ENCODE peak calls at places on chromosomes 5 and 9, in nine cellular contexts. T is Caco-2; K is A549; J is GM23338; Y is H7; D is brain microvascular endothelial cell; S is thyroid gland; W is CD4-positive, CD25-positive, alpha-beta regulatory T cell; E is lower leg skin. M is an unnamed sample.

GRCh38 chr5:152811985-152812384 is 406.9 kb upstream of the NMUR2 start:
- DNase-seq in T (no peak), K (no peak), J (no peak), Y (no peak), D (no peak), S (no peak), W (no peak), E (no peak), M (peak; percentile 3)

GRCh38 chr5:151222769-151223446 is 984 bp downstream of the CCDC69 start:
- DNase-seq in T (no peak), K (no peak), J (peak; percentile 58), Y (peak; percentile 59), D (no peak), S (peak; percentile 13), W (peak; percentile 49), E (peak; percentile 28), M (no peak)

GRCh38 chr9:137354845-137355420 is 52.9 kb upstream of the NRARP start:
- DNase-seq in T (no peak), K (no peak), J (no peak), Y (peak; percentile 34), D (no peak), S (no peak), W (no peak), E (no peak), M (no peak)

GRCh38 chr5:120463991-120464626 is at the start of gene PRR16:
- DNase-seq in T (no peak), K (peak; percentile 40), J (peak; percentile 82), Y (peak; percentile 86), D (peak; percentile 45), S (peak; percentile 55), W (no peak), E (no peak), M (peak; percentile 78)

GRCh38 chr5:159814810-159815585 is 101.3 kb upstream of the ADRA1B start:
- DNase-seq in T (no peak), K (no peak), J (no peak), Y (no peak), D (peak; percentile 43), S (no peak), W (no peak), E (no peak), M (no peak)

GRCh38 chr5:166370928-166371690 is 1920.3 kb upstream of the WWC1 start:
- DNase-seq in T (no peak), K (no peak), J (no peak), Y (no peak), D (no peak), S (no peak), W (no peak), E (no peak), M (no peak)

GRCh38 chr5:74651710-74652109 is 11.2 kb upstream of the ENC1 start:
- DNase-seq in T (no peak), K (no peak), J (no peak), Y (no peak), D (no peak), S (no peak), W (no peak), E (no peak), M (peak; percentile 78)

GRCh38 chr5:135065306-135066265 is 31.6 kb upstream of the PITX1 start:
- DNase-seq in T (no peak), K (no peak), J (no peak), Y (peak; percentile 39), D (no peak), S (no peak), W (no peak), E (no peak), M (no peak)

GRCh38 chr9:119284118-119284517 is 85.1 kb downstream of the BRINP1 start:
- DNase-seq in T (no peak), K (no peak), J (peak; percentile 78), Y (peak; percentile 39), D (no peak), S (no peak), W (no peak), E (no peak), M (peak; percentile 70)

GRCh38 chr9:77014597-77015263 is 4.7 kb upstream of the FOXB2 start:
- DNase-seq in T (no peak), K (no peak), J (peak; percentile 71), Y (peak; percentile 72), D (no peak), S (no peak), W (no peak), E (no peak), M (no peak)

GRCh38 chr9:77013932-77014596 is 5.4 kb upstream of the FOXB2 start:
- DNase-seq in T (no peak), K (no peak), J (peak; percentile 62), Y (peak; percentile 79), D (no peak), S (no peak), W (no peak), E (no peak), M (no peak)

GRCh38 chr9:77016111-77016525 is 3.3 kb upstream of the FOXB2 start:
- DNase-seq in T (no peak), K (no peak), J (peak; percentile 70), Y (peak; percentile 86), D (no peak), S (peak; percentile 20), W (no peak), E (no peak), M (no peak)

GRCh38 chr9:77016526-77017504 is 2.6 kb upstream of the FOXB2 start:
- DNase-seq in T (no peak), K (no peak), J (peak; percentile 72), Y (peak; percentile 78), D (no peak), S (no peak), W (no peak), E (no peak), M (no peak)

DNA sequence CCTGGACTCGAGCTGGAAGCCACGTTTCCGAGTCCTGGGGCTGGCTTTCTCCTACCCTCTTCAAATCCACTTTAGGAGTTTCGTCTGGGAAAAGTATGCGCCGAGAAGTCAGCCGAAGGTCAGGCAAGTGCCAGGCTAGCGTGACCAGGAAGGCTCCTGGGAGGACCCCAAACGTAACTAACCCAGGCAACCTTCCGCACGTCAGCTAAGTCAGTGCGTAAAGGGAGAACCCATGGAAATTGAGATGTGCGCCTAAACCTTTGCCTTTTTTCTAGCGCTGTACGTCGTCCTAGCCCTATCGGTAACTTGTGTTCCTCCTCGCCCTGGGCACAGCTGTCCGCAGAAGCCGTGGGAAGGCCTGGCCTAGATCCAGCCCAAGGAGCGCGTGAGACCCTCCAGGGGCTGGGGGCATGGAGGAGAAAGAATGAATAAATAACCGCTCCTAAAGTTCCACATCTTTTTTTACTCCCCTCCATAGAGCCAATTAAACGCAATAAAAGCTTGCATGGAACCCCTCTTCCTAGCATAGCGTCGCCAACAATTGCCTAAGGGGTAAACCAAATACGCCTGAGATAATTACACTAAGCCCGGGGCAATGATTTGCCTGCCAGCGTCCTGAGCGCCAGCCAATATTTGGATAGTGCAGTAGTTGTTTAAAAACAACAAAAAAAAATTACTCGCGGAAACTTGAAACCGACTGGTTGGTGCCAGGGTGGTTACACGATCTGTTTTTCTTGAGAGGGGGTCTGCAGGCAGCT is 4.0 kb upstream of the FOXB2 start:
- DNase-seq in T (no peak), K (no peak), J (peak; percentile 57), Y (peak; percentile 61), D (no peak), S (peak; percentile 38), W (no peak), E (no peak), M (no peak)
- H3K4me3 ChIP-seq in T (no peak overlapping the region), K (peak overlapping the region; percentile 32), J (peak overlapping the region; percentile 63), Y (peak overlapping the region; percentile 42), D (no peak overlapping the region), S (peak overlapping the region; percentile 14), W (no peak overlapping the region), E (no peak overlapping the region), M (no peak overlapping the region)

GRCh38 chr5:52920929-52921328 is 68.2 kb upstream of the ITGA2 start:
- DNase-seq in T (no peak), K (no peak), J (no peak), Y (no peak), D (no peak), S (no peak), W (no peak), E (no peak), M (peak; percentile 9)

DNA sequence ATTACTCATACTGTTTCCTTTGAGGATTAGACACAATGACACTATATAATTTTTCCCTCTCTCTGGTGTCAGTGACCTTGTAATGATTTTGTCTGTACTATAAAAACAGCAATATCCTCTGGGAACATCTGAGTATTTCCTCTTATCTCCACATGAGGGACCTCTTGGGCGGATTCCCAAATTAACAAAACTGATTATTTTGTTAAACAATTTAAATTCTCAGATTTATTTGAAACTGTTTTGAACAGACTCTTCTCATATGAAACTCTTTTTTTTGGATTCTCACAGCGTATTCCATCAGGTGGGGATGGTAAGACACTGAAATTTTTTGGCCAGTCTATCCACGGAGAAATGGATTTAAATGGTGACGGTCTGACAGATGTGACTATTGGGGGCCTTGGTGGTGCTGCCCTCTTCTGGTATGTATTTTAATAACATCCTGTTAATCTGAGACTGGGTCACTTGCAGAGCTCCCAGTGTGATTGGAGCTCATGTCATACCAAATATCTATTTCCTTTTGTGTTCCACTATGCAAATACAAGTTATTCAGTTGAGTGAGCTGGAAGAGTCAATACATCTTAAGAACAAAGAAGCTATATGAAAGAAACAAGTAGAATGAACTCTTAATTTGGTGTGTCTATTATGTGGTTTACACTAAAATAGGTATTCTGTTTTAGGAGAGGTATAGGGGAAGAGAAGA is 73.8 kb upstream of the ITGA2 start:
- DNase-seq in T (peak; percentile 78), K (peak; percentile 66), J (peak; percentile 69), Y (peak; percentile 14), D (peak; percentile 76), S (peak; percentile 44), W (peak; percentile 1), E (peak; percentile 37), M (peak; percentile 64)
- H3K4me3 ChIP-seq in T (peak overlapping the region; percentile 12), K (peak overlapping the region; percentile 37), J (peak overlapping the region; percentile 51), Y (no peak overlapping the region), D (peak overlapping the region; percentile 44), S (no peak overlapping the region), W (peak overlapping the region; percentile 8), E (no peak overlapping the region), M (peak overlapping the region; percentile 72)

GRCh38 chr9:129126789-129127618 is 15.8 kb downstream of the PTPA start:
- DNase-seq in T (no peak), K (no peak), J (peak; percentile 77), Y (peak; percentile 88), D (no peak), S (no peak), W (no peak), E (no peak), M (no peak)
- H3K4me3 ChIP-seq in T (no peak overlapping the region), K (no peak overlapping the region), J (no peak overlapping the region), Y (no peak overlapping the region), D (no peak overlapping the region), S (no peak overlapping the region), W (no peak overlapping the region), E (no peak overlapping the region), M (no peak overlapping the region)

DNA sequence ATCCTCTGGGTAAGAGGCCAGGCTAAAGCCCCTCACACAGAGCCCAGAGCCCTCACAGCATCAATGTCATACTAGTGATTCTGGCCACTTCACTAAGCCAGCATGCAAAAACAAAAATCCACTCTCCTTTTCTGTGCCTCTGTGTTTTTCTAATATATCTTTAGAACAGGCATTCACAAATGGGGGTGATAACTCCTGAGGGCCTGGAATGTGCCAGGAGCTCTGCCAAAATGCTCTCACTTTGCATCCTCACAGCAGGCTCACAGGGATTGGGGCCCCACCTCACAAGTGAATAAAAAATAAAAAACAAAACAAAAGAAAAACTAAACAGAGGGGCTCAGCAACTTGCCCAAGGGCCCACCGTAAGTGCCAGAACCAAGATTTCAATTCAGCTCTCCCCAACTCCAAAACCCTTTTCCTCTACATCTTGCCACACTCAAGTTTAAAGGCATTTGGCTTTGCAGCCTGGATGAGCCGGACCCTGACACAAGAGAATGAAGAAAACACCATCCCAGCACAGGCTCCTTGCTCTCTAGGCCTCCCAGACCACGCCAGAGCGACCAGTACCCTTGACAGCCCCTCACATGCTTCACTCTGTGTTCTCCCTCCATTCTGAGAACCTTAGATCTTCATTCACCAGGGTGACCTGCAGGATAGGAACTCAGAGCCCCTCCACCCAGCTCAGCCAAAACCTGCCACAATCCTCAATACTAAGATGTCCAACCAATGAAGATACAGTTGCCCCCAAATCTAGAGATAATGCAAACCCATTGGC is 51.4 kb downstream of the SAXO1 start:
- DNase-seq in T (no peak), K (no peak), J (no peak), Y (no peak), D (no peak), S (no peak), W (no peak), E (no peak), M (no peak)
- H3K4me3 ChIP-seq in T (no peak overlapping the region), K (no peak overlapping the region), J (no peak overlapping the region), Y (no peak overlapping the region), D (no peak overlapping the region), S (no peak overlapping the region), W (no peak overlapping the region), E (no peak overlapping the region), M (no peak overlapping the region)